ENCODE peak calls at places on chromosomes 2 and 18, in ten cellular contexts. One of them, this sample, is unnamed.

GRCh38 chr2:65128297-65129190 is 1.4 kb downstream of the RAB1A start:
- DNase-seq in neural progenitor cell: no peak
- DNase-seq in IMR-90: peak; percentile 45
- DNase-seq in pancreas: no peak
- DNase-seq in left ventricle myocardium inferior: no peak
- DNase-seq in GM23338: no peak
- DNase-seq in left lung: no peak
- DNase-seq in spleen: no peak
- DNase-seq in cardiac muscle cell: no peak
- DNase-seq in gastrocnemius medialis: peak; percentile 60
- DNase-seq in this sample: no peak

GRCh38 chr2:25304339-25304728 is 37.4 kb downstream of the DNMT3A start:
- DNase-seq in pancreas: no peak
- DNase-seq in left lung: no peak
- DNase-seq in IMR-90: peak; percentile 26
- DNase-seq in cardiac muscle cell: no peak
- DNase-seq in left ventricle myocardium inferior: no peak
- DNase-seq in gastrocnemius medialis: no peak
- DNase-seq in GM23338: no peak
- DNase-seq in neural progenitor cell: no peak
- DNase-seq in spleen: no peak
- DNase-seq in this sample: no peak

GRCh38 chr2:223860809-223861738 is 23.7 kb upstream of the AP1S3 start:
- DNase-seq in left ventricle myocardium inferior: no peak
- DNase-seq in neural progenitor cell: no peak
- DNase-seq in cardiac muscle cell: no peak
- DNase-seq in left lung: no peak
- DNase-seq in spleen: no peak
- DNase-seq in gastrocnemius medialis: no peak
- DNase-seq in IMR-90: peak; percentile 77
- DNase-seq in GM23338: no peak
- DNase-seq in pancreas: no peak
- DNase-seq in this sample: no peak

GRCh38 chr2:233798335-233799086 is 20.4 kb downstream of the MROH2A start:
- DNase-seq in left lung: no peak
- DNase-seq in left ventricle myocardium inferior: no peak
- DNase-seq in cardiac muscle cell: no peak
- DNase-seq in GM23338: no peak
- DNase-seq in spleen: peak; percentile 51
- DNase-seq in neural progenitor cell: no peak
- DNase-seq in pancreas: no peak
- DNase-seq in IMR-90: no peak
- DNase-seq in gastrocnemius medialis: no peak
- DNase-seq in this sample: no peak

GRCh38 chr18:74402806-74403433 is 54.2 kb downstream of the DIPK1C start:
- DNase-seq in left ventricle myocardium inferior: no peak
- DNase-seq in GM23338: peak; percentile 22
- DNase-seq in spleen: no peak
- DNase-seq in pancreas: no peak
- DNase-seq in cardiac muscle cell: peak; percentile 57
- DNase-seq in left lung: no peak
- DNase-seq in IMR-90: no peak
- DNase-seq in gastrocnemius medialis: no peak
- DNase-seq in neural progenitor cell: peak; percentile 22
- DNase-seq in this sample: no peak

GRCh38 chr18:3111523-3112240 is 98.7 kb upstream of the LPIN2 start:
- DNase-seq in gastrocnemius medialis: no peak
- DNase-seq in IMR-90: no peak
- DNase-seq in pancreas: no peak
- DNase-seq in spleen: no peak
- DNase-seq in left lung: no peak
- DNase-seq in cardiac muscle cell: no peak
- DNase-seq in left ventricle myocardium inferior: no peak
- DNase-seq in neural progenitor cell: no peak
- DNase-seq in GM23338: no peak
- DNase-seq in this sample: no peak

GRCh38 chr18:67517224-67517765 is 775 bp upstream of the DSEL start:
- DNase-seq in left ventricle myocardium inferior: peak; percentile 20
- DNase-seq in spleen: no peak
- DNase-seq in IMR-90: peak; percentile 25
- DNase-seq in pancreas: peak; percentile 21
- DNase-seq in neural progenitor cell: peak; percentile 17
- DNase-seq in GM23338: peak; percentile 19
- DNase-seq in gastrocnemius medialis: no peak
- DNase-seq in cardiac muscle cell: peak; percentile 11
- DNase-seq in left lung: no peak
- DNase-seq in this sample: no peak

GRCh38 chr2:238262496-238263122 is 22.8 kb upstream of the HES6 start:
- DNase-seq in spleen: no peak
- DNase-seq in left ventricle myocardium inferior: no peak
- DNase-seq in left lung: peak; percentile 41
- DNase-seq in gastrocnemius medialis: no peak
- DNase-seq in GM23338: no peak
- DNase-seq in cardiac muscle cell: no peak
- DNase-seq in IMR-90: no peak
- DNase-seq in neural progenitor cell: no peak
- DNase-seq in pancreas: peak; percentile 28
- DNase-seq in this sample: no peak

DNA sequence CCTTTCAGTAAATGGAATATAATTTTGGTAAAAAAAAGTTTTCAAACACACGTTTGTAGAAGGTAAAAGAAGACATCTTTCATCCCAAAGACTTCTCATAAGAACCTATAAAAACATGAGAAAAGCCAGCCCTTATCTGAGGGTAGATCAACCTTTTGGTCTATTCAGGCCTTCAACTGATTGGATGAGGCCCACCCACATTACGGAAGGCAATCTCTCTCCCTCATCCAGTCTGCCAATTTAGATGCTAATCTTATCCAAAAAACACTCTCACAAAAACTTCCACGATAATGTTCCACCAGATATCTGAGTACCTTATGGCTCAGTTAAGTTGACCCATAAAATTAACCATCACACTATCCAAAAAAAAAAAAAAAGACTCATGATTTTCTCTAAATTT is 2.2 kb upstream of the CDH20 start:
- DNase-seq in GM23338: no peak
- DNase-seq in spleen: no peak
- DNase-seq in gastrocnemius medialis: no peak
- DNase-seq in left ventricle myocardium inferior: no peak
- DNase-seq in cardiac muscle cell: no peak
- DNase-seq in left lung: no peak
- DNase-seq in IMR-90: no peak
- DNase-seq in neural progenitor cell: no peak
- DNase-seq in pancreas: no peak
- DNase-seq in this sample: no peak
- H3K27ac ChIP-seq in GM23338: no peak overlapping the region
- H3K27ac ChIP-seq in spleen: no peak overlapping the region
- H3K27ac ChIP-seq in gastrocnemius medialis: no peak overlapping the region
- H3K27ac ChIP-seq in left ventricle myocardium inferior: no peak overlapping the region
- H3K27ac ChIP-seq in cardiac muscle cell: no peak overlapping the region
- H3K27ac ChIP-seq in left lung: no peak overlapping the region
- H3K27ac ChIP-seq in IMR-90: no peak overlapping the region
- H3K27ac ChIP-seq in neural progenitor cell: no peak overlapping the region
- H3K27ac ChIP-seq in pancreas: no peak overlapping the region
- H3K27ac ChIP-seq in this sample: no peak overlapping the region

GRCh38 chr2:15665067-15665942 is 73.6 kb downstream of the DDX1 start:
- DNase-seq in IMR-90: no peak
- DNase-seq in cardiac muscle cell: no peak
- DNase-seq in neural progenitor cell: peak; percentile 11
- DNase-seq in pancreas: no peak
- DNase-seq in left ventricle myocardium inferior: no peak
- DNase-seq in spleen: no peak
- DNase-seq in GM23338: peak; percentile 39
- DNase-seq in left lung: peak; percentile 67
- DNase-seq in gastrocnemius medialis: no peak
- DNase-seq in this sample: no peak

GRCh38 chr2:15667579-15668556 is 76.2 kb downstream of the DDX1 start:
- DNase-seq in spleen: no peak
- DNase-seq in GM23338: no peak
- DNase-seq in neural progenitor cell: no peak
- DNase-seq in left lung: no peak
- DNase-seq in pancreas: no peak
- DNase-seq in IMR-90: peak; percentile 10
- DNase-seq in cardiac muscle cell: no peak
- DNase-seq in left ventricle myocardium inferior: no peak
- DNase-seq in gastrocnemius medialis: no peak
- DNase-seq in this sample: no peak

GRCh38 chr2:15665943-15666460 is 74.3 kb downstream of the DDX1 start:
- DNase-seq in left lung: peak; percentile 60
- DNase-seq in GM23338: no peak
- DNase-seq in left ventricle myocardium inferior: no peak
- DNase-seq in neural progenitor cell: no peak
- DNase-seq in gastrocnemius medialis: no peak
- DNase-seq in pancreas: no peak
- DNase-seq in IMR-90: no peak
- DNase-seq in spleen: no peak
- DNase-seq in cardiac muscle cell: no peak
- DNase-seq in this sample: no peak

GRCh38 chr2:15668611-15669305 is 77.1 kb downstream of the DDX1 start:
- DNase-seq in cardiac muscle cell: no peak
- DNase-seq in left ventricle myocardium inferior: no peak
- DNase-seq in neural progenitor cell: peak; percentile 25
- DNase-seq in gastrocnemius medialis: no peak
- DNase-seq in IMR-90: peak; percentile 33
- DNase-seq in pancreas: no peak
- DNase-seq in GM23338: no peak
- DNase-seq in spleen: no peak
- DNase-seq in left lung: no peak
- DNase-seq in this sample: no peak

GRCh38 chr2:15666776-15667578 is 75.3 kb downstream of the DDX1 start:
- DNase-seq in left lung: no peak
- DNase-seq in spleen: no peak
- DNase-seq in gastrocnemius medialis: no peak
- DNase-seq in pancreas: no peak
- DNase-seq in left ventricle myocardium inferior: no peak
- DNase-seq in IMR-90: no peak
- DNase-seq in cardiac muscle cell: peak; percentile 64
- DNase-seq in neural progenitor cell: no peak
- DNase-seq in GM23338: no peak
- DNase-seq in this sample: no peak
- H3K4me3 ChIP-seq in left lung: no peak overlapping the region
- H3K4me3 ChIP-seq in spleen: no peak overlapping the region
- H3K4me3 ChIP-seq in gastrocnemius medialis: no peak overlapping the region
- H3K4me3 ChIP-seq in pancreas: no peak overlapping the region
- H3K4me3 ChIP-seq in left ventricle myocardium inferior: no peak overlapping the region
- H3K4me3 ChIP-seq in IMR-90: no peak overlapping the region
- H3K4me3 ChIP-seq in cardiac muscle cell: no peak overlapping the region
- H3K4me3 ChIP-seq in neural progenitor cell: no peak overlapping the region
- H3K4me3 ChIP-seq in GM23338: no peak overlapping the region
- H3K4me3 ChIP-seq in this sample: no peak overlapping the region

DNA sequence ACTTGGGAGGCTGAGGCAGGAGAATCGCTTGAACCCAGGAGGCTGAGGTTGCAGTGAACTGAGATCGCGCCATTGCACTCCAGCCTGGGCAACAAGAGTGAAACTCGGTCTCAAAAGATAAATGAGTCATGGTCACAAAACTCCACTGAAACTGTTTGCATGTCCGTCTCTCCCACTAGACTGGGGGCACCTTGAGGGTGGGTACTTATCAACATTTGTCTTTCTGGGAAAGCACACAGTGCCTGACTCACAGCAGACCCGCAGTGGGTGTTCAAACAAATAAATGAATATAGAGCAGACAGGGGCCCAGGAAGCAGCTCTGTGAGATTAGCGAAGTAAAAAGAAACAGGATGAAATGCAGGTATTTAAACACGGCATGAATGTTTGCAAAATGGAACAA is 211.1 kb upstream of the GATA6 start:
- DNase-seq in pancreas: no peak
- DNase-seq in left lung: no peak
- DNase-seq in spleen: no peak
- DNase-seq in IMR-90: no peak
- DNase-seq in cardiac muscle cell: no peak
- DNase-seq in GM23338: no peak
- DNase-seq in gastrocnemius medialis: no peak
- DNase-seq in neural progenitor cell: no peak
- DNase-seq in left ventricle myocardium inferior: no peak
- DNase-seq in this sample: no peak
- H3K27ac ChIP-seq in pancreas: no peak overlapping the region
- H3K27ac ChIP-seq in left lung: no peak overlapping the region
- H3K27ac ChIP-seq in spleen: no peak overlapping the region
- H3K27ac ChIP-seq in IMR-90: no peak overlapping the region
- H3K27ac ChIP-seq in cardiac muscle cell: no peak overlapping the region
- H3K27ac ChIP-seq in GM23338: no peak overlapping the region
- H3K27ac ChIP-seq in gastrocnemius medialis: no peak overlapping the region
- H3K27ac ChIP-seq in neural progenitor cell: no peak overlapping the region
- H3K27ac ChIP-seq in left ventricle myocardium inferior: no peak overlapping the region
- H3K27ac ChIP-seq in this sample: no peak overlapping the region

GRCh38 chr18:62523255-62523588 is 397 bp downstream of the ZCCHC2 start:
- DNase-seq in neural progenitor cell: no peak
- DNase-seq in GM23338: peak; percentile 75
- DNase-seq in pancreas: no peak
- DNase-seq in spleen: no peak
- DNase-seq in left lung: no peak
- DNase-seq in left ventricle myocardium inferior: no peak
- DNase-seq in cardiac muscle cell: no peak
- DNase-seq in IMR-90: no peak
- DNase-seq in gastrocnemius medialis: no peak
- DNase-seq in this sample: no peak

GRCh38 chr18:62521082-62521481 is 1.7 kb upstream of the ZCCHC2 start:
- DNase-seq in left ventricle myocardium inferior: no peak
- DNase-seq in neural progenitor cell: no peak
- DNase-seq in gastrocnemius medialis: no peak
- DNase-seq in GM23338: no peak
- DNase-seq in pancreas: no peak
- DNase-seq in IMR-90: no peak
- DNase-seq in left lung: no peak
- DNase-seq in spleen: no peak
- DNase-seq in cardiac muscle cell: no peak
- DNase-seq in this sample: no peak

GRCh38 chr18:62522510-62523254 is at the start of gene ZCCHC2:
- DNase-seq in GM23338: peak; percentile 97
- DNase-seq in IMR-90: peak; percentile 96
- DNase-seq in left ventricle myocardium inferior: peak; percentile 99
- DNase-seq in neural progenitor cell: peak; percentile 98
- DNase-seq in gastrocnemius medialis: peak; percentile 98
- DNase-seq in spleen: peak; percentile 99
- DNase-seq in pancreas: peak; percentile 99
- DNase-seq in left lung: peak; percentile 99
- DNase-seq in cardiac muscle cell: peak; percentile 98
- DNase-seq in this sample: peak; percentile 95

GRCh38 chr18:62522178-62522509 is 681 bp upstream of the ZCCHC2 start:
- DNase-seq in GM23338: no peak
- DNase-seq in neural progenitor cell: no peak
- DNase-seq in gastrocnemius medialis: no peak
- DNase-seq in left ventricle myocardium inferior: no peak
- DNase-seq in left lung: no peak
- DNase-seq in pancreas: no peak
- DNase-seq in IMR-90: no peak
- DNase-seq in spleen: no peak
- DNase-seq in cardiac muscle cell: no peak
- DNase-seq in this sample: no peak

DNA sequence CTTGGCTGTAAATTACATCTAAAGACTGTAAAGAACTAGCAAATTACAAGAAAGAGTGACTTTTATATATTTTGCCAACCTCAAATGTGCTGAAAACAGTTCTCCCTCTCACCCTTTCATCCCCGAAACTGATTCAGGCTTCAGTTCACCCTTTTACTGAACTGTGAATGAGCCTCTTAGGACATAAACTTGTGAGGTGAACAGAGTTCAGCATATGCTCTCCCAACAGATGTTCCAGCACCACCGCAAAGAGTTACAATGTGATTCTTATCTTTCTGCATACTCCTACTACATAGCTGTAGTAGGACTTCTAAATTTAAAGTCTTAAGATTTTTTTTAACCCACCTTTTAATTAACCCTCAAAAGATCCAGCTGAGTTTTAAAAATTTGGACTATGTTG is 1.2 kb upstream of the ZCCHC2 start:
- DNase-seq in cardiac muscle cell: no peak
- DNase-seq in GM23338: no peak
- DNase-seq in left ventricle myocardium inferior: no peak
- DNase-seq in neural progenitor cell: no peak
- DNase-seq in pancreas: no peak
- DNase-seq in spleen: no peak
- DNase-seq in IMR-90: no peak
- DNase-seq in left lung: no peak
- DNase-seq in gastrocnemius medialis: no peak
- DNase-seq in this sample: no peak
- H3K4me3 ChIP-seq in cardiac muscle cell: peak overlapping the region; percentile 70
- H3K4me3 ChIP-seq in GM23338: peak overlapping the region; percentile 76
- H3K4me3 ChIP-seq in left ventricle myocardium inferior: peak overlapping the region; percentile 97
- H3K4me3 ChIP-seq in neural progenitor cell: peak overlapping the region; percentile 88
- H3K4me3 ChIP-seq in pancreas: peak overlapping the region; percentile 90
- H3K4me3 ChIP-seq in spleen: peak overlapping the region; percentile 87
- H3K4me3 ChIP-seq in IMR-90: no peak overlapping the region
- H3K4me3 ChIP-seq in left lung: no peak overlapping the region
- H3K4me3 ChIP-seq in gastrocnemius medialis: peak overlapping the region; percentile 74
- H3K4me3 ChIP-seq in this sample: no peak overlapping the region